ENCODE peak calls at places on chromosomes 12 and 14, in nine cellular contexts. A is iPS DF 19.7; X is pancreas; F is NCI-H446 treated with DMSO at 0.1 percent for 48 hours; N is NCI-H82; G is NCI-H460; Y is stimulated activated CD4-positive, alpha-beta T cell treated with anti-CD3 and anti-CD28 coated beads, Interleukin-1b, Interleukin-23, amount 100 ng/mL, for 48 hours; P is SHP77; M is ELR. O is an unnamed sample.

GRCh38 chr12:50185975-50186663 is 18.9 kb upstream of the CERS5 start:
- DNase-seq in A (no peak), X (no peak), F (peak; percentile 70), N (no peak), G (no peak), Y (no peak), P (no peak), M (peak; percentile 55), O (peak; percentile 43)

GRCh38 chr12:22856120-22856699 is 231.2 kb downstream of the ETNK1 start:
- DNase-seq in A (no peak), X (no peak), F (peak; percentile 77), N (peak; percentile 62), G (peak; percentile 34), Y (no peak), P (peak; percentile 4), M (peak; percentile 50), O (peak; percentile 45)

GRCh38 chr12:58029260-58029659 is 87.9 kb downstream of the ATP23 start:
- DNase-seq in A (no peak), X (no peak), F (no peak), N (no peak), G (no peak), Y (no peak), P (no peak), M (no peak), O (no peak)

GRCh38 chr12:14403711-14404164 is 38.3 kb downstream of the ATF7IP start:
- DNase-seq in A (no peak), X (no peak), F (peak; percentile 94), N (peak; percentile 42), G (no peak), Y (no peak), P (no peak), M (peak; percentile 61), O (peak; percentile 82)

GRCh38 chr14:91315844-91316267 is 71.4 kb upstream of the GPR68 start:
- DNase-seq in A (no peak), X (no peak), F (no peak), N (no peak), G (no peak), Y (peak; percentile 92), P (no peak), M (peak; percentile 13), O (no peak)

GRCh38 chr14:105884808-105885281 is 358.5 kb downstream of the TMEM121 start:
- DNase-seq in A (no peak), X (no peak), F (no peak), N (no peak), G (no peak), Y (no peak), P (no peak), M (no peak), O (no peak)

GRCh38 chr12:104094284-104094683 is 30.0 kb downstream of the HCFC2 start:
- DNase-seq in A (no peak), X (no peak), F (no peak), N (no peak), G (no peak), Y (no peak), P (no peak), M (peak; percentile 36), O (peak; percentile 88)

GRCh38 chr12:127655691-127656090 is 611.3 kb upstream of the TMEM132C start:
- DNase-seq in A (no peak), X (no peak), F (no peak), N (no peak), G (no peak), Y (no peak), P (no peak), M (peak; percentile 71), O (peak; percentile 74)

GRCh38 chr12:75488553-75488952 is 8.0 kb downstream of the GLIPR1 start:
- DNase-seq in A (peak; percentile 23), X (no peak), F (no peak), N (peak; percentile 36), G (no peak), Y (no peak), P (no peak), M (peak; percentile 66), O (peak; percentile 56)

GRCh38 chr12:25023808-25024207 is 74.9 kb upstream of the BCAT1 start:
- DNase-seq in A (no peak), X (no peak), F (no peak), N (no peak), G (no peak), Y (no peak), P (no peak), M (peak; percentile 1), O (no peak)

GRCh38 chr14:20184181-20184580 is 6.5 kb upstream of the OR11G2 start:
- DNase-seq in A (no peak), X (no peak), F (no peak), N (no peak), G (no peak), Y (no peak), P (no peak), M (no peak), O (no peak)

GRCh38 chr12:14418526-14418925 is 53.0 kb downstream of the ATF7IP start:
- DNase-seq in A (no peak), X (no peak), F (no peak), N (no peak), G (no peak), Y (no peak), P (no peak), M (peak; percentile 51), O (peak; percentile 38)

GRCh38 chr12:113130457-113131135 is 5.0 kb downstream of the RASAL1 start:
- DNase-seq in A (no peak), X (no peak), F (no peak), N (peak; percentile 33), G (no peak), Y (no peak), P (peak; percentile 44), M (no peak), O (no peak)

GRCh38 chr14:102280376-102280962 is 24.5 kb downstream of the MOK start:
- DNase-seq in A (no peak), X (no peak), F (no peak), N (no peak), G (peak; percentile 94), Y (no peak), P (no peak), M (peak; percentile 100), O (peak; percentile 99)

GRCh38 chr12:128971802-128972201 is 118.5 kb downstream of the GLT1D1 start:
- DNase-seq in A (no peak), X (no peak), F (no peak), N (no peak), G (no peak), Y (no peak), P (no peak), M (no peak), O (no peak)

GRCh38 chr12:52976574-52977071 is 27.7 kb downstream of the KRT18 start:
- DNase-seq in A (no peak), X (no peak), F (no peak), N (no peak), G (no peak), Y (no peak), P (no peak), M (peak; percentile 66), O (peak; percentile 70)

GRCh38 chr12:77054856-77055255 is 10.5 kb downstream of the E2F7 start:
- DNase-seq in A (no peak), X (no peak), F (no peak), N (no peak), G (no peak), Y (no peak), P (no peak), M (no peak), O (no peak)